ENCODE peak calls at places on chromosomes 3 and 15, in seven cellular contexts. O is activated T-cell treated with anti-CD3 and anti-CD28 coated beads, Interleukin-2, amount 50 U/mL, for 24 hours; J is stimulated activated naive CD8-positive, alpha-beta T cell treated with anti-CD3 and anti-CD28 coated beads, Interleukin-15, Interleukin-2, amounts not matched to agents 100 U/mL and 50 U/mL, for 24 hours; E is GM10248; A is effector CD4-positive, alpha-beta T cell; S is uterus; N is T-helper 2 cell. C is an unnamed sample.

GRCh38 chr3:172148269-172148668 is 108.9 kb downstream of the FNDC3B start:
- DNase-seq in O (no peak), N (no peak), J (no peak), A (no peak), E (no peak), S (no peak), C (no peak)

GRCh38 chr3:100402150-100402706 is 889 bp downstream of the LNP1 start:
- DNase-seq in O (no peak), E (no peak), S (no peak), N (no peak), A (no peak), J (no peak), C (no peak)

GRCh38 chr15:35741881-35742280 is 195.9 kb upstream of the DPH6 start:
- DNase-seq in O (no peak), S (no peak), N (no peak), J (no peak), A (no peak), E (no peak), C (no peak)

GRCh38 chr3:55629432-55629831 is 142.3 kb upstream of the WNT5A start:
- DNase-seq in A (no peak), J (no peak), O (no peak), S (no peak), E (no peak), N (no peak), C (no peak)

GRCh38 chr3:98556164-98557130 is 24.7 kb downstream of the GPR15 start:
- DNase-seq in E (peak; percentile 54), O (peak; percentile 63), N (no peak), J (peak; percentile 64), S (no peak), A (peak; percentile 47), C (no peak)

GRCh38 chr3:121252676-121253075 is 293.1 kb downstream of the POLQ start:
- DNase-seq in J (no peak), E (no peak), N (no peak), O (no peak), S (no peak), A (no peak), C (no peak)

GRCh38 chr15:93024716-93025624 is 64.0 kb downstream of the RGMA start:
- DNase-seq in N (no peak), J (no peak), S (no peak), O (no peak), A (no peak), E (no peak), C (no peak)

GRCh38 chr3:144564011-144564410 is 592.4 kb downstream of the DIPK2A start:
- DNase-seq in O (no peak), A (no peak), N (no peak), S (no peak), J (no peak), E (no peak), C (no peak)

GRCh38 chr3:108100906-108101305 is 10.1 kb upstream of the CD47 start:
- DNase-seq in E (peak; percentile 68), O (no peak), S (no peak), A (peak; percentile 13), J (no peak), N (no peak), C (no peak)

GRCh38 chr3:188296761-188297689 is 143.1 kb downstream of the LPP start:
- DNase-seq in O (no peak), A (no peak), N (no peak), J (no peak), S (peak; percentile 71), E (no peak), C (no peak)